ENCODE peak calls at places on chromosomes 11 and 22, in seven cellular contexts. Q is left lung, G is RWPE1, D is stomach, K is adrenal gland, T is A673, Z is Calu3. M is an unnamed sample.

GRCh38 chr22:46053563-46054090 is 76.7 kb upstream of the WNT7B start:
- DNase-seq in Q (peak), G (peak), D (peak), K (peak), T (peak), Z (peak), M (peak)

GRCh38 chr22:38137876-38138687 is 27.6 kb upstream of the BAIAP2L2 start:
- DNase-seq in Q (no peak), G (no peak), D (no peak), K (no peak), T (no peak), Z (no peak), M (no peak)

GRCh38 chr22:35555351-35555915 is 14.8 kb downstream of the RASD2 start:
- DNase-seq in Q (no peak), G (no peak), D (no peak), K (no peak), T (no peak), Z (no peak), M (no peak)

GRCh38 chr11:17300372-17300771 is 23.8 kb downstream of the NUCB2 start:
- DNase-seq in Q (no peak), G (no peak), D (no peak), K (no peak), T (no peak), Z (no peak), M (no peak)

GRCh38 chr11:4211991-4212390 is 117.4 kb downstream of the RRM1 start:
- DNase-seq in Q (no peak), G (no peak), D (no peak), K (no peak), T (no peak), Z (no peak), M (no peak)

GRCh38 chr22:39526736-39527171 is 5.8 kb downstream of the RPS19BP1 start:
- DNase-seq in Q (no peak), G (no peak), D (no peak), K (no peak), T (no peak), Z (no peak), M (no peak)

GRCh38 chr22:33519140-33519973 is 400.9 kb downstream of the LARGE1 start:
- DNase-seq in Q (no peak), G (no peak), D (no peak), K (peak), T (peak), Z (peak), M (no peak)

GRCh38 chr11:8068605-8069221 is 12.3 kb upstream of the TUB start:
- DNase-seq in Q (peak), G (peak), D (no peak), K (peak), T (peak), Z (no peak), M (peak)

GRCh38 chr11:68295940-68296339 is 16.5 kb upstream of the LRP5 start:
- DNase-seq in Q (no peak), G (no peak), D (no peak), K (no peak), T (no peak), Z (no peak), M (no peak)

GRCh38 chr11:18727499-18728236 is 1.7 kb upstream of the IGSF22 start:
- DNase-seq in Q (no peak), G (peak), D (no peak), K (peak), T (peak), Z (peak), M (peak)

GRCh38 chr22:40363059-40363458 is 7.3 kb upstream of the SGSM3 start:
- DNase-seq in Q (no peak), G (no peak), D (no peak), K (no peak), T (no peak), Z (no peak), M (no peak)

GRCh38 chr22:36398602-36399472 is 11.1 kb upstream of the MYH9 start:
- DNase-seq in Q (no peak), G (peak), D (no peak), K (no peak), T (no peak), Z (peak), M (no peak)

GRCh38 chr22:24497879-24498278 is 2.7 kb downstream of the UPB1 start:
- DNase-seq in Q (no peak), G (no peak), D (no peak), K (no peak), T (no peak), Z (no peak), M (no peak)

GRCh38 chr11:17597770-17598169 is 50.7 kb downstream of the OTOG start:
- DNase-seq in Q (peak), G (no peak), D (peak), K (no peak), T (no peak), Z (no peak), M (no peak)

GRCh38 chr11:32531528-32531927 is 52.1 kb upstream of the EIF3M start:
- DNase-seq in Q (no peak), G (no peak), D (no peak), K (no peak), T (no peak), Z (no peak), M (peak)

GRCh38 chr11:120184946-120185677 is 25.7 kb upstream of the OAF start:
- DNase-seq in Q (peak), G (no peak), D (peak), K (peak), T (no peak), Z (no peak), M (no peak)

GRCh38 chr11:128610765-128611617 is 23.6 kb upstream of the ETS1 start:
- DNase-seq in Q (no peak), G (no peak), D (no peak), K (no peak), T (no peak), Z (no peak), M (no peak)

GRCh38 chr11:22454461-22454860 is 116.3 kb downstream of the SLC17A6 start:
- DNase-seq in Q (no peak), G (no peak), D (no peak), K (no peak), T (no peak), Z (no peak), M (no peak)

GRCh38 chr22:44147821-44148574 is 32.7 kb upstream of the PARVG start:
- DNase-seq in Q (peak), G (no peak), D (no peak), K (no peak), T (peak), Z (no peak), M (no peak)

GRCh38 chr11:94771390-94771789 is 3.2 kb downstream of the AMOTL1 start:
- DNase-seq in Q (no peak), G (no peak), D (no peak), K (no peak), T (no peak), Z (no peak), M (no peak)

GRCh38 chr11:122398851-122399250 is 256.7 kb upstream of the UBASH3B start:
- DNase-seq in Q (no peak), G (no peak), D (no peak), K (no peak), T (no peak), Z (no peak), M (no peak)

GRCh38 chr11:60858236-60858635 is 2.5 kb upstream of the PTGDR2 start:
- DNase-seq in Q (peak), G (no peak), D (no peak), K (no peak), T (no peak), Z (no peak), M (no peak)

GRCh38 chr22:18031670-18032454 is 7.5 kb upstream of the MICAL3 start:
- DNase-seq in Q (no peak), G (peak), D (no peak), K (peak), T (peak), Z (peak), M (peak)

GRCh38 chr22:19597399-19597735 is 73.2 kb upstream of the CLDN5 start:
- DNase-seq in Q (no peak), G (no peak), D (no peak), K (no peak), T (no peak), Z (no peak), M (no peak)

GRCh38 chr11:71381781-71382505 is 66.2 kb downstream of the DHCR7 start:
- DNase-seq in Q (no peak), G (no peak), D (no peak), K (no peak), T (no peak), Z (no peak), M (no peak)

GRCh38 chr22:37472418-37473006 is 13.7 kb downstream of the MFNG start:
- DNase-seq in Q (no peak), G (peak), D (peak), K (peak), T (peak), Z (peak), M (peak)

GRCh38 chr11:19742595-19743292 is 30.1 kb downstream of the NAV2 start:
- DNase-seq in Q (peak), G (peak), D (peak), K (peak), T (peak), Z (peak), M (peak)
- TF ChIP-seq CTCF in Q (peak), G (peak), D (peak), K (peak), T (peak), Z (peak), M (peak)

GRCh38 chr22:30949934-30950660 is 18.5 kb downstream of the MORC2 start:
- DNase-seq in Q (no peak), G (no peak), D (no peak), K (no peak), T (no peak), Z (no peak), M (no peak)
- TF ChIP-seq CTCF in Q (no peak), G (no peak), D (no peak), K (no peak), T (no peak), Z (no peak), M (no peak)

DNA sequence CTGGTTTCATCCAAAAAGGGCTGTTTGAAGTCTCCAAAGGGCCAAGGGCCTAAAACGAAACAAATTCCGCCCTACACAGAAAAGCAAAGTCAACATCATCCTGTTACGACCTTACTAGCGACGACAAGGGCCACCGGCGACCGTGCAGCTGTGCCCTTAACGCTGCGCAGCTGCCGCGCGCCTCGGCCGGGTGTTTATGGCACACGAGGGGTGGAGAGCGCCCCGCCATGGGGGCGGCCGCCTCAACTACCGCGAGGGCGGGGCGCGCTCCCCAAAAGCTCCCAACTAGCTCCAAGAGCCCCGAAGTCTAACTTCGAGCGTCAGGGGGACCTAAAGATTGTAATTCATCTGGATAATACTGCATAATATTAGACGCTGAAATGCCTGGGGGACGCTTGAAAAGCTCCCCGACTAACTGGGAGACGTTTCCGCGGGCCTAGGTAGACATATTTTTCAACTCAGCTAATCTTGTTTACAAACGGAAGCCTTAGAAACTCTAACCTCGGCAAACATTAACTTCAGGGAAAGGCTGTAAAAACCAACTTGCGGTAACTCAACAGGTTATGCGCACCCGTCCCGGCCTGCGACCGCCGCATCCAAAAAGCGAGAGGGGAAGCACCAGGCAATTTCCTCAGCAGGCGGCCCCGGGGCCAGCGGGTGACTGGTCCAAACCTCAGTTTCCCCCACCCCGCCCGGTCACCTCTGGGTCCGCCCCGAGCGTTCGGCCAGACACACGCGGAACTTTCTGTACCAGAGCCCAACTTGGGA is 688 bp downstream of the TMEM123 start:
- DNase-seq in Q (peak), G (peak), D (peak), K (peak), T (peak), Z (peak), M (peak)
- TF ChIP-seq CTCF in Q (no peak), G (peak), D (no peak), K (no peak), T (peak), Z (no peak), M (no peak)

GRCh38 chr11:65422633-65423515 is at the start of gene NEAT1:
- DNase-seq in Q (peak), G (peak), D (peak), K (peak), T (peak), Z (peak), M (peak)
- TF ChIP-seq CTCF in Q (no peak), G (no peak), D (no peak), K (no peak), T (peak), Z (no peak), M (no peak)

GRCh38 chr11:897226-898159 is 13.1 kb downstream of the CHID1 start:
- DNase-seq in Q (no peak), G (no peak), D (no peak), K (no peak), T (peak), Z (no peak), M (no peak)

GRCh38 chr11:900545-900944 is 10.1 kb downstream of the CHID1 start:
- DNase-seq in Q (no peak), G (no peak), D (no peak), K (no peak), T (no peak), Z (no peak), M (no peak)

GRCh38 chr11:898540-899190 is 11.9 kb downstream of the CHID1 start:
- DNase-seq in Q (no peak), G (no peak), D (no peak), K (peak), T (no peak), Z (peak), M (no peak)

GRCh38 chr11:899724-900123 is 10.9 kb downstream of the CHID1 start:
- DNase-seq in Q (no peak), G (no peak), D (no peak), K (no peak), T (no peak), Z (no peak), M (no peak)

GRCh38 chr11:898160-898517 is 12.5 kb downstream of the CHID1 start:
- DNase-seq in Q (no peak), G (peak), D (no peak), K (no peak), T (peak), Z (peak), M (peak)
- TF ChIP-seq CTCF in Q (no peak), G (peak), D (no peak), K (no peak), T (peak), Z (no peak), M (peak)

GRCh38 chr11:126311464-126312291 is 7.8 kb downstream of the DCPS start:
- DNase-seq in Q (no peak), G (no peak), D (no peak), K (no peak), T (no peak), Z (no peak), M (no peak)
- TF ChIP-seq CTCF in Q (no peak), G (no peak), D (no peak), K (no peak), T (no peak), Z (no peak), M (no peak)

GRCh38 chr11:114624455-114625207 is 29.0 kb upstream of the NXPE4 start:
- DNase-seq in Q (no peak), G (no peak), D (no peak), K (no peak), T (no peak), Z (no peak), M (no peak)

GRCh38 chr11:114621072-114621471 is 25.5 kb upstream of the NXPE4 start:
- DNase-seq in Q (no peak), G (no peak), D (no peak), K (no peak), T (no peak), Z (no peak), M (no peak)

GRCh38 chr11:114621950-114622809 is 26.6 kb upstream of the NXPE4 start:
- DNase-seq in Q (no peak), G (no peak), D (no peak), K (no peak), T (no peak), Z (no peak), M (no peak)

GRCh38 chr11:114623720-114624119 is 28.1 kb upstream of the NXPE4 start:
- DNase-seq in Q (no peak), G (no peak), D (no peak), K (no peak), T (no peak), Z (no peak), M (no peak)

GRCh38 chr11:114622858-114623257 is 27.3 kb upstream of the NXPE4 start:
- DNase-seq in Q (no peak), G (no peak), D (no peak), K (no peak), T (no peak), Z (no peak), M (no peak)
- TF ChIP-seq CTCF in Q (no peak), G (no peak), D (no peak), K (no peak), T (no peak), Z (no peak), M (no peak)

M was measured in MCF 10A.